ENCODE peak calls at places on chromosomes 12 and 14, in four cellular contexts. One of them, this sample, is unnamed.

GRCh38 chr14:73761621-73762355 is 47.6 kb upstream of the PNMA1 start:
- DNase-seq in Karpas-422: peak
- DNase-seq in mesendoderm: no peak
- DNase-seq in GM23248: peak
- DNase-seq in this sample: peak

GRCh38 chr12:121939190-121939589 is 20.8 kb downstream of the CFAP251 start:
- DNase-seq in mesendoderm: no peak
- DNase-seq in GM23248: no peak
- DNase-seq in Karpas-422: peak
- DNase-seq in this sample: no peak

GRCh38 chr12:80509781-80510556 is 65.9 kb downstream of the PTPRQ start:
- DNase-seq in GM23248: peak
- DNase-seq in mesendoderm: no peak
- DNase-seq in Karpas-422: no peak
- DNase-seq in this sample: no peak

GRCh38 chr12:76945867-76946266 is 67.0 kb upstream of the CSRP2 start:
- DNase-seq in mesendoderm: no peak
- DNase-seq in GM23248: peak
- DNase-seq in Karpas-422: no peak
- DNase-seq in this sample: no peak

GRCh38 chr12:118356809-118357326 is 15.8 kb downstream of the TAOK3 start:
- DNase-seq in mesendoderm: no peak
- DNase-seq in Karpas-422: no peak
- DNase-seq in GM23248: peak
- DNase-seq in this sample: no peak

GRCh38 chr12:105079011-105079570 is 5.2 kb downstream of the ALDH1L2 start:
- DNase-seq in GM23248: no peak
- DNase-seq in Karpas-422: no peak
- DNase-seq in mesendoderm: no peak
- DNase-seq in this sample: no peak

GRCh38 chr12:61521258-61521657 is 738.9 kb upstream of the USP15 start:
- DNase-seq in mesendoderm: no peak
- DNase-seq in Karpas-422: no peak
- DNase-seq in GM23248: no peak
- DNase-seq in this sample: no peak

GRCh38 chr12:116138781-116139180 is 138.7 kb downstream of the MED13L start:
- DNase-seq in mesendoderm: no peak
- DNase-seq in Karpas-422: no peak
- DNase-seq in GM23248: peak
- DNase-seq in this sample: no peak

GRCh38 chr12:67594888-67595287 is 53.7 kb upstream of the DYRK2 start:
- DNase-seq in mesendoderm: no peak
- DNase-seq in GM23248: no peak
- DNase-seq in Karpas-422: no peak
- DNase-seq in this sample: no peak

GRCh38 chr12:41967668-41968649 is 176.7 kb downstream of the GXYLT1 start:
- DNase-seq in mesendoderm: peak
- DNase-seq in Karpas-422: no peak
- DNase-seq in GM23248: no peak
- DNase-seq in this sample: no peak

GRCh38 chr12:79121486-79121885 is 256.9 kb downstream of the SYT1 start:
- DNase-seq in mesendoderm: peak
- DNase-seq in Karpas-422: peak
- DNase-seq in GM23248: peak
- DNase-seq in this sample: no peak

GRCh38 chr14:51242545-51243490 is 2.8 kb downstream of the TMX1 start:
- DNase-seq in Karpas-422: peak
- DNase-seq in GM23248: no peak
- DNase-seq in mesendoderm: peak
- DNase-seq in this sample: no peak

GRCh38 chr14:31243860-31244259 is 36.3 kb upstream of the HECTD1 start:
- DNase-seq in GM23248: no peak
- DNase-seq in mesendoderm: peak
- DNase-seq in Karpas-422: no peak
- DNase-seq in this sample: no peak

GRCh38 chr12:121570467-121571283 is 10.1 kb downstream of the KDM2B start:
- DNase-seq in Karpas-422: no peak
- DNase-seq in mesendoderm: no peak
- DNase-seq in GM23248: no peak
- DNase-seq in this sample: no peak

GRCh38 chr12:100688451-100688864 is 106.1 kb upstream of the ANO4 start:
- DNase-seq in GM23248: peak
- DNase-seq in Karpas-422: no peak
- DNase-seq in mesendoderm: no peak
- DNase-seq in this sample: no peak

GRCh38 chr12:6608592-6609311 is 1.6 kb upstream of the CHD4 start:
- DNase-seq in GM23248: peak
- DNase-seq in Karpas-422: peak
- DNase-seq in mesendoderm: peak
- DNase-seq in this sample: no peak

GRCh38 chr14:36279306-36280244 is 40.9 kb downstream of the MBIP start:
- DNase-seq in mesendoderm: peak
- DNase-seq in Karpas-422: no peak
- DNase-seq in GM23248: no peak
- DNase-seq in this sample: no peak
- H3K9ac ChIP-seq in mesendoderm: no peak
- H3K9ac ChIP-seq in Karpas-422: no peak
- H3K9ac ChIP-seq in GM23248: no peak
- H3K9ac ChIP-seq in this sample: no peak

DNA sequence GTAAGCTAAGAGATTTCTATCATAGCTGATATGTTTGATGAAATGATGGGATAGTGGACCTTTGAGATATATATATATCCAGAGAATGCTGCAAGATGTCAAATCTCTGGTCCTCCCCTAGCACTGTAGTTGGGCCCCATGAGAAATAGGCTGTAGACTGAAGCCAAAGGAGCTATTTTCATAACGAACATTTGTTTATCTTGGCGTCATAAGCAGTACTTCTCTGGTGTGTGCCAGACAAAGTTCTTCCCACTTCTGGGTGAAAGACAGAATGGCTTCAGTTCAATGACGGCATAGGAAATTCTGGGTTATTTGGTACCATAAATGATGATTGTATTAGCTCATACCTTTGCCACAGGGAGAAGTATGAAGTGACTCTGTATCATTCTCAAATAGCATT is 534.3 kb downstream of the SOX5 start:
- DNase-seq in mesendoderm: no peak
- DNase-seq in Karpas-422: no peak
- DNase-seq in GM23248: no peak
- DNase-seq in this sample: no peak
- H3K9ac ChIP-seq in mesendoderm: no peak
- H3K9ac ChIP-seq in Karpas-422: no peak
- H3K9ac ChIP-seq in GM23248: no peak
- H3K9ac ChIP-seq in this sample: no peak

GRCh38 chr12:65868133-65868705 is 43.9 kb downstream of the HMGA2 start:
- DNase-seq in GM23248: peak
- DNase-seq in Karpas-422: no peak
- DNase-seq in mesendoderm: no peak
- DNase-seq in this sample: no peak
- H3K9ac ChIP-seq in GM23248: peak
- H3K9ac ChIP-seq in Karpas-422: no peak
- H3K9ac ChIP-seq in mesendoderm: no peak
- H3K9ac ChIP-seq in this sample: no peak

GRCh38 chr14:75143761-75144527 is 17.1 kb upstream of the NEK9 start:
- DNase-seq in GM23248: no peak
- DNase-seq in Karpas-422: no peak
- DNase-seq in mesendoderm: no peak
- DNase-seq in this sample: no peak

GRCh38 chr14:75150150-75150549 is 23.3 kb upstream of the NEK9 start:
- DNase-seq in mesendoderm: no peak
- DNase-seq in Karpas-422: no peak
- DNase-seq in GM23248: peak
- DNase-seq in this sample: no peak

GRCh38 chr14:75144944-75145343 is 18.1 kb upstream of the NEK9 start:
- DNase-seq in GM23248: no peak
- DNase-seq in mesendoderm: no peak
- DNase-seq in Karpas-422: no peak
- DNase-seq in this sample: no peak

GRCh38 chr14:75142494-75142893 is 15.6 kb upstream of the NEK9 start:
- DNase-seq in GM23248: no peak
- DNase-seq in Karpas-422: no peak
- DNase-seq in mesendoderm: no peak
- DNase-seq in this sample: no peak

DNA sequence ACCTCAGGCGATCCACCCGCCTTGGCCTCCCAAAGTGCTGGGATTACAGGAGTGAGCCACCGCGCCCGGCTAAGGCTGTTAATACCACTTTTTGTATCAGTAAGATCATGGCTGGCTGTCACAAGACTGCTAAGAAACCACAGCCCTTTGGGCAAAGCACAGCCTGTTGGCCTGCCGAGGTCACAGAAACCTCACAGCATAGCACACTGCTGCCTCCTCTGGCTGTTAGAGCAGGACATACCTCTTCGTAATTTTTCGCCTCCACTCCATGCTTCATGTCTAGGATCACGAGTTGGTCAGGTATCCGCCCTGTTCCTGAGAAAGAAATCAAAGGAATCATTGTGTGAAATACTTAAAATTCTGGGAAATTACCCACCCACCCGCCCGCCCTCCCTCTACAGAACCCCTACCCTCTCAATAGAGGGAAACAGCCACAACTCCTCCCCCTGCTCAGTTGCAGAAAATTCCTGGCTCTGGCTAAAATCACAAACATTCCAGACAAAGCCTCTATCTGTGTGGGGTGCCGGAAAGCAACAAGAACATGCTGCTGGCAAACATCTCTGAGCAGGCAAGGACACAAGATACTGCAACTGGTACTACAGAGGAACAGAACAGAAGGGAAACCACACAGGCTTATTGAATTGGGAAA is 20.7 kb upstream of the NEK9 start:
- DNase-seq in GM23248: peak
- DNase-seq in mesendoderm: peak
- DNase-seq in Karpas-422: peak
- DNase-seq in this sample: no peak
- H3K9ac ChIP-seq in GM23248: peak
- H3K9ac ChIP-seq in mesendoderm: peak
- H3K9ac ChIP-seq in Karpas-422: no peak
- H3K9ac ChIP-seq in this sample: no peak

DNA sequence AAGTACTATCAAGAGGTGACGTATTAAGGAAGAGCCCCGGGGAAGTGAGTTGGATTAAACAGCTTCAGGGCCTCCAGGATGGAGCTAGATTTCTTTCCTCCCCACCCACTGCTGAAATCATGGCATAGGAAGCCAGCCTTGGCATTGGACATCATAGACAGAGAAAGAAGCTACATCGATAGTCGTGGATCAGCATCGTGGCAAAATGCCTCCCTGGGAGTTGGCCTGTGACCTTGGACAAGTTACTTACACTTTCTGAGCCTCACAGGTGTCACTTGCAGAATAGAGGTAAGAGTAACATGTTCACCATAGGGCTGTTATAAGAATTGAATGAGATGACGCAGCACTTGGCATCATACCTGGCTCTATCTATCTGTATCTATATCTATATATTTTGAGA is 5.9 kb downstream of the ANKRD33 start:
- DNase-seq in Karpas-422: no peak
- DNase-seq in mesendoderm: no peak
- DNase-seq in GM23248: no peak
- DNase-seq in this sample: no peak
- H3K9ac ChIP-seq in Karpas-422: no peak
- H3K9ac ChIP-seq in mesendoderm: no peak
- H3K9ac ChIP-seq in GM23248: no peak
- H3K9ac ChIP-seq in this sample: no peak

GRCh38 chr12:52231305-52232232 is 1.5 kb upstream of the KRT7 start:
- DNase-seq in mesendoderm: no peak
- DNase-seq in GM23248: no peak
- DNase-seq in Karpas-422: no peak
- DNase-seq in this sample: no peak
- H3K9ac ChIP-seq in mesendoderm: no peak
- H3K9ac ChIP-seq in GM23248: peak
- H3K9ac ChIP-seq in Karpas-422: no peak
- H3K9ac ChIP-seq in this sample: no peak

This sample was measured in MM.1S.